ENCODE peak calls at places on chromosomes 2 and 18, in ten cellular contexts. V is GM12864; P is activated naive CD8-positive, alpha-beta T cell treated with anti-CD3 and anti-CD28 coated beads, Interleukin-2, amount 50 U/mL, for 24 hours; R is posterior cingulate gyrus; M is DMS 273 treated with DMSO at 0.1 percent for 48 hours; D is GDM1; Q is OCI-M1; G is omental fat pad; T is tibial artery; Y is neuronal stem cell. I is an unnamed sample.
A peak's percentile ranks its signal among the peaks of the same experiment; 100 is the strongest.

GRCh38 chr2:2325538-2325937 is 5.5 kb downstream of the MYT1L start:
- DNase-seq in R (no peak), M (no peak), Y (no peak), V (no peak), G (no peak), Q (no peak), P (no peak), T (no peak), D (no peak), I (no peak)

GRCh38 chr2:121241466-121241865 is 43.5 kb downstream of the TFCP2L1 start:
- DNase-seq in D (no peak), R (no peak), P (no peak), Q (no peak), G (no peak), Y (no peak), V (no peak), M (no peak), T (no peak), I (no peak)

GRCh38 chr18:10322408-10322807 is 132.0 kb upstream of the APCDD1 start:
- DNase-seq in G (no peak), V (no peak), P (no peak), D (no peak), Y (no peak), M (no peak), T (no peak), Q (no peak), R (no peak), I (no peak)

GRCh38 chr18:6404834-6405233 is 9.9 kb downstream of the L3MBTL4 start:
- DNase-seq in D (no peak), M (no peak), G (no peak), Q (no peak), P (no peak), R (no peak), V (no peak), T (no peak), Y (no peak), I (no peak)

GRCh38 chr2:169136885-169137534 is 67.6 kb downstream of the DHRS9 start:
- DNase-seq in Q (no peak), V (no peak), T (no peak), R (no peak), G (no peak), M (no peak), Y (no peak), P (no peak), D (no peak), I (no peak)

GRCh38 chr2:219279916-219280516 is 850 bp downstream of the DNAJB2 start:
- DNase-seq in T (peak; percentile 78), M (no peak), R (no peak), D (no peak), Q (no peak), P (no peak), Y (no peak), G (no peak), V (no peak), I (no peak)

GRCh38 chr18:3902676-3903075 is 452.7 kb downstream of the TGIF1 start:
- DNase-seq in P (no peak), M (no peak), Q (no peak), G (no peak), D (no peak), Y (no peak), T (no peak), R (no peak), V (no peak), I (no peak)

GRCh38 chr2:209938906-209939305 is 63.5 kb upstream of the RPE start:
- DNase-seq in D (no peak), Y (no peak), T (no peak), G (no peak), R (no peak), V (no peak), P (no peak), M (no peak), Q (no peak), I (no peak)

GRCh38 chr2:239968717-239969116 is 56.4 kb downstream of the NDUFA10 start:
- DNase-seq in T (no peak), Y (no peak), Q (no peak), G (no peak), M (no peak), D (no peak), V (no peak), P (no peak), R (no peak), I (no peak)

GRCh38 chr18:5524660-5525059 is 19.1 kb downstream of the EPB41L3 start:
- DNase-seq in Q (no peak), V (no peak), R (no peak), T (no peak), Y (no peak), D (no peak), M (no peak), P (no peak), G (no peak), I (no peak)

GRCh38 chr2:205607146-205607545 is 75.2 kb upstream of the NRP2 start:
- DNase-seq in Q (no peak), P (no peak), Y (no peak), V (no peak), M (no peak), T (no peak), R (no peak), G (no peak), D (no peak), I (no peak)

GRCh38 chr2:85213404-85213803 is 80.2 kb downstream of the TCF7L1 start:
- DNase-seq in Y (no peak), P (no peak), M (no peak), Q (no peak), D (no peak), V (no peak), G (no peak), T (no peak), R (no peak), I (no peak)

GRCh38 chr2:120923426-120923825 is 187.8 kb downstream of the GLI2 start:
- DNase-seq in D (no peak), Y (no peak), R (no peak), V (no peak), P (no peak), Q (no peak), T (no peak), M (no peak), G (no peak), I (no peak)

GRCh38 chr2:76610451-76610850 is 899.7 kb upstream of the GCFC2 start:
- DNase-seq in V (no peak), T (no peak), M (no peak), Q (no peak), Y (no peak), D (no peak), R (no peak), P (no peak), G (no peak), I (no peak)

GRCh38 chr2:229054311-229054710 is 216.8 kb downstream of the PID1 start:
- DNase-seq in Q (no peak), T (no peak), M (no peak), R (no peak), P (no peak), V (no peak), G (no peak), Y (no peak), D (no peak), I (no peak)

GRCh38 chr2:218822622-218823021 is 9.0 kb downstream of the PRKAG3 start:
- DNase-seq in P (no peak), T (no peak), D (no peak), V (no peak), Q (no peak), R (no peak), G (no peak), M (no peak), Y (no peak), I (no peak)

GRCh38 chr2:201532686-201533304 is 81.3 kb downstream of the STRADB start:
- DNase-seq in Y (no peak), P (no peak), T (no peak), V (peak; percentile 59), G (no peak), R (no peak), M (no peak), D (no peak), Q (no peak), I (no peak)

GRCh38 chr18:34493566-34494358 is 216.3 kb upstream of the DTNA start:
- DNase-seq in Y (peak; percentile 40), G (no peak), D (no peak), Q (peak; percentile 62), V (no peak), M (no peak), T (peak; percentile 61), P (peak; percentile 11), R (peak; percentile 36), I (no peak)

GRCh38 chr2:16028644-16029043 is 88.3 kb downstream of the MYCN start:
- DNase-seq in T (no peak), Y (no peak), P (no peak), Q (no peak), R (no peak), M (no peak), V (no peak), G (no peak), D (no peak), I (no peak)

GRCh38 chr2:168501456-168502065 is 45.5 kb downstream of the CERS6 start:
- DNase-seq in P (no peak), G (no peak), R (no peak), M (no peak), V (no peak), D (no peak), Y (no peak), T (no peak), Q (no peak), I (no peak)

GRCh38 chr2:41967426-41968181 is 80.2 kb upstream of the PKDCC start:
- DNase-seq in Q (no peak), T (peak; percentile 85), R (no peak), M (no peak), P (no peak), Y (no peak), G (no peak), D (no peak), V (no peak), I (no peak)

GRCh38 chr18:57267368-57267767 is 85.0 kb upstream of the ST8SIA3 start:
- DNase-seq in Y (no peak), M (no peak), V (no peak), G (no peak), T (no peak), P (no peak), Q (no peak), R (no peak), D (no peak), I (no peak)

GRCh38 chr2:122663737-122664136 is 908.3 kb downstream of the TSN start:
- DNase-seq in Y (no peak), M (no peak), V (no peak), Q (no peak), G (no peak), D (no peak), T (no peak), P (no peak), R (no peak), I (no peak)

GRCh38 chr18:48580066-48580465 is 41.2 kb downstream of the CTIF start:
- DNase-seq in Y (no peak), V (no peak), G (no peak), D (no peak), T (no peak), M (no peak), P (no peak), R (no peak), Q (no peak), I (no peak)

GRCh38 chr2:102489646-102490045 is 16.6 kb downstream of the SLC9A4 start:
- DNase-seq in T (no peak), P (no peak), R (no peak), D (peak; percentile 29), Q (no peak), V (no peak), M (no peak), Y (no peak), G (no peak), I (no peak)

GRCh38 chr2:43714164-43714563 is 37.9 kb upstream of the C1GALT1C1L start:
- DNase-seq in V (no peak), M (no peak), P (no peak), Q (peak; percentile 18), R (no peak), Y (no peak), D (no peak), T (no peak), G (no peak), I (no peak)

GRCh38 chr2:33681333-33681732 is 82.2 kb upstream of the FAM98A start:
- DNase-seq in Y (no peak), M (no peak), G (no peak), T (no peak), V (no peak), P (no peak), D (no peak), R (no peak), Q (peak; percentile 49), I (no peak)

GRCh38 chr2:168457177-168457905 is 1.3 kb downstream of the CERS6 start:
- DNase-seq in R (no peak), P (no peak), G (no peak), D (no peak), Y (no peak), T (no peak), Q (peak; percentile 57), V (no peak), M (no peak), I (no peak)